ENCODE peak calls at places on chromosomes 2 and 18, in five cellular contexts. N is heart left ventricle; T is CD4-positive, alpha-beta T cell; C is GM23248; R is mesendoderm. A is an unnamed sample.

GRCh38 chr18:72811047-72811446 is 56.7 kb downstream of the NETO1 start:
- DNase-seq in N (no peak), T (no peak), R (no peak), C (no peak), A (no peak)

GRCh38 chr2:127022817-127023216 is 84.1 kb downstream of the BIN1 start:
- DNase-seq in C (no peak), T (no peak), N (no peak), R (no peak), A (no peak)

GRCh38 chr2:1360132-1360531 is 53.1 kb upstream of the TPO start:
- DNase-seq in R (no peak), T (no peak), N (no peak), C (no peak), A (no peak)

GRCh38 chr2:239569401-239570090 is 168.7 kb upstream of the HDAC4 start:
- DNase-seq in C (peak), T (no peak), N (no peak), R (no peak), A (no peak)

GRCh38 chr2:120613742-120614481 is 121.8 kb upstream of the GLI2 start:
- DNase-seq in C (peak), T (no peak), N (no peak), R (no peak), A (no peak)

GRCh38 chr2:43171789-43172188 is 54.6 kb downstream of the ZFP36L2 start:
- DNase-seq in C (peak), N (peak), R (no peak), T (no peak), A (no peak)

GRCh38 chr18:50151876-50152275 is 43.1 kb downstream of the MYO5B start:
- DNase-seq in C (peak), T (no peak), N (no peak), R (no peak), A (no peak)

GRCh38 chr18:28736951-28737350 is 560.0 kb upstream of the CDH2 start:
- DNase-seq in T (no peak), R (no peak), N (no peak), C (peak), A (no peak)

GRCh38 chr18:36830141-36830495 is 1.2 kb downstream of the KIAA1328 start:
- DNase-seq in T (no peak), C (no peak), N (no peak), R (no peak), A (no peak)

GRCh38 chr2:19392191-19392590 is 33.8 kb upstream of the OSR1 start:
- DNase-seq in R (no peak), C (no peak), N (no peak), T (no peak), A (no peak)

GRCh38 chr18:10088734-10089133 is 174.9 kb downstream of the VAPA start:
- DNase-seq in T (no peak), R (no peak), N (no peak), C (no peak), A (no peak)

GRCh38 chr2:122927710-122928249 is 1097.3 kb upstream of the CNTNAP5 start:
- DNase-seq in N (no peak), C (no peak), R (peak), T (no peak), A (peak)

GRCh38 chr2:158204741-158205165 is 103.1 kb downstream of the UPP2 start:
- DNase-seq in R (no peak), N (no peak), T (no peak), C (no peak), A (no peak)

GRCh38 chr2:81260320-81260719 is 955.8 kb upstream of the LRRTM1 start:
- DNase-seq in N (no peak), C (no peak), T (no peak), R (no peak), A (no peak)

GRCh38 chr2:190564838-190565237 is 30.3 kb upstream of the NEMP2 start:
- DNase-seq in N (no peak), C (no peak), R (no peak), T (no peak), A (no peak)

GRCh38 chr2:44543773-44544725 is 182.3 kb downstream of the CAMKMT start:
- DNase-seq in T (no peak), R (peak), C (peak), N (no peak), A (peak)

GRCh38 chr2:222864296-222864695 is 3.5 kb downstream of the ACSL3 start:
- DNase-seq in C (peak), N (peak), R (peak), T (no peak), A (peak)

GRCh38 chr2:217223222-217223930 is 363.5 kb upstream of the TNP1 start:
- DNase-seq in C (peak), N (peak), T (no peak), R (no peak), A (no peak)

GRCh38 chr2:29841386-29842004 is 79.9 kb downstream of the ALK start:
- DNase-seq in N (no peak), C (peak), T (peak), R (peak), A (no peak)

GRCh38 chr2:23436346-23437099 is 51.5 kb downstream of the KLHL29 start:
- DNase-seq in R (peak), T (peak), N (no peak), C (peak), A (no peak)

GRCh38 chr2:165390875-165391274 is 78.6 kb upstream of the CSRNP3 start:
- DNase-seq in R (no peak), N (no peak), T (no peak), C (no peak), A (no peak)

GRCh38 chr2:109487237-109487869 is 126.4 kb downstream of the SEPTIN10 start:
- DNase-seq in C (peak), N (peak), T (no peak), R (no peak), A (no peak)

GRCh38 chr2:191333911-191334357 is 88.7 kb downstream of the MYO1B start:
- DNase-seq in N (no peak), T (no peak), R (no peak), C (peak), A (no peak)

GRCh38 chr2:184524551-184525382 is 73.6 kb upstream of the ZNF804A start:
- DNase-seq in R (no peak), N (no peak), C (no peak), T (no peak), A (no peak)

GRCh38 chr2:241378816-241379215 is 22.7 kb downstream of the FARP2 start:
- DNase-seq in T (no peak), N (no peak), C (peak), R (no peak), A (no peak)

GRCh38 chr18:10519999-10520935 is 5.6 kb upstream of the NAPG start:
- DNase-seq in N (peak), T (peak), C (peak), R (peak), A (peak)

GRCh38 chr2:194004590-194005206 is 1652.3 kb upstream of the SLC39A10 start:
- DNase-seq in C (peak), R (no peak), T (no peak), N (no peak), A (no peak)

GRCh38 chr2:43481927-43482542 is 113.8 kb downstream of the THADA start:
- DNase-seq in T (no peak), C (no peak), N (no peak), R (no peak), A (no peak)

GRCh38 chr2:112869258-112869842 is 32.8 kb upstream of the IL1B start:
- DNase-seq in T (no peak), R (no peak), C (peak), N (peak), A (no peak)

GRCh38 chr2:68811364-68811763 is 59.8 kb downstream of the BMP10 start:
- DNase-seq in N (peak), R (no peak), T (no peak), C (peak), A (no peak)

GRCh38 chr2:71609958-71610357 is 156.6 kb downstream of the DYSF start:
- DNase-seq in T (no peak), R (no peak), N (no peak), C (peak), A (no peak)

GRCh38 chr18:10205136-10205535 is 249.3 kb upstream of the APCDD1 start:
- DNase-seq in N (peak), R (no peak), C (no peak), T (no peak), A (no peak)

GRCh38 chr18:6279308-6279707 is 135.4 kb downstream of the L3MBTL4 start:
- DNase-seq in T (no peak), R (no peak), N (no peak), C (no peak), A (no peak)

GRCh38 chr18:75293591-75293990 is 83.0 kb downstream of the TSHZ1 start:
- DNase-seq in T (no peak), C (no peak), R (no peak), N (no peak), A (no peak)

GRCh38 chr2:6957910-6958615 is 40.9 kb downstream of the RNF144A start:
- DNase-seq in T (no peak), R (no peak), N (no peak), C (peak), A (no peak)

GRCh38 chr2:217035967-217036366 is 176.1 kb upstream of the TNP1 start:
- DNase-seq in T (no peak), N (peak), R (no peak), C (peak), A (no peak)

GRCh38 chr2:3864943-3865664 is 161.7 kb downstream of the DCDC2C start:
- DNase-seq in R (no peak), N (no peak), T (no peak), C (no peak), A (no peak)

GRCh38 chr18:36330435-36331049 is 33.0 kb downstream of the FHOD3 start:
- DNase-seq in N (no peak), T (no peak), R (no peak), C (peak), A (no peak)

GRCh38 chr2:1373794-1374193 is 39.5 kb upstream of the TPO start:
- DNase-seq in N (peak), C (no peak), T (no peak), R (no peak), A (no peak)

DNA sequence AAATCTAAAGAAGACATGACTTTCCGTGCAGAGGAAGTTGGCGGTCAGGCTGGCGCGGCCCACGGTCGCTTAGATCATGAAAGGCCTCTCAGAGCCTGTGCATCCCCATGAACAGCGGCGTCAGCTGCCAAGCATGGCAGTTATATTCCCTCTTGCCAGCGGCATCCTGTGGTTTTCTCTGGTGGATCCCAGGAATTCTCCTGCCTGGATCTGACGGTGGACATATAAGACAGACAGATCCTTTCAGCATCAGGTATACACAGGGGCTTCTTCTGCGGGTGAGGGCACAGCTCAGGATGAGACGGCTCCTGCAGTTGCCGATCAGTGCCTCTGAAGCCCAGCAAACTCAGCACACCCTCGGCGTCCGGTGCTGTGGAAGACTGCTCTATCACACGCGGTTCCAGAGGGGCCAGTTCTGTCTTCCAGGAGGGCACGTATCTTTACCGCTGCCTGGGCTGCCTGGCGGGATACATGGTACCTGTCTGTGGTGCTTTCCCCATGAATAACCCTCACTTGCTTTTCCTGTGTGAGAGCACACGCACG is 157.8 kb downstream of the LDLRAD4 start:
- DNase-seq in N (no peak), C (no peak), R (no peak), T (peak), A (no peak)
- H3K27ac ChIP-seq in N (no peak), C (no peak), R (no peak), T (peak), A (no peak)

GRCh38 chr2:42103829-42104228 is 56.0 kb downstream of the PKDCC start:
- DNase-seq in C (no peak), N (no peak), T (no peak), R (peak), A (no peak)
- H3K27ac ChIP-seq in C (no peak), N (no peak), T (peak), R (peak), A (no peak)

GRCh38 chr2:219207884-219208740 is 1.5 kb downstream of the ZFAND2B start:
- DNase-seq in N (no peak), R (no peak), C (peak), T (no peak), A (no peak)
- H3K27ac ChIP-seq in N (no peak), R (no peak), C (peak), T (no peak), A (no peak)

DNA sequence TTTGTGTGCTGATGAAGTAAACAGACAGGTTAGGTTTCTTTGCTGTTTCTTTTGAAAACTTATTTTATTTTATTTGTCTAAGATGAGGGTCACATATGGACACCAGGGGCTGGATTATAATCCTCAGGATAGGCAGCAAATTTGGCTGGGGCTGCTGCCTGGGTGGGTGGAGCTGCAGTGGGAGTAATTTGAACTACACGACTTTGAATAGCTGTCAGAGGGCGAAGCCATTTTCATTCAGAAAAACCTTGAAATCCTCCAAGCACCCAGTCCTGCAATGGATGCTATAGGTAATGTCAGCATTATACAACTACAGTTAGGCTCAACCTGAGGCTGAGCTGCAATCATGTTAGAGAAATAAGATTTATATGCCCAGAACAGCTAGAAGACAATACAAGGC is 16.6 kb downstream of the SETBP1 start:
- DNase-seq in N (no peak), R (no peak), C (no peak), T (no peak), A (no peak)
- H3K27ac ChIP-seq in N (no peak), R (no peak), C (no peak), T (no peak), A (no peak)

GRCh38 chr2:24721470-24721869 is 71.7 kb downstream of the PTRHD1 start:
- DNase-seq in T (no peak), C (peak), R (no peak), N (peak), A (no peak)
- H3K27ac ChIP-seq in T (no peak), C (no peak), R (no peak), N (no peak), A (no peak)

DNA sequence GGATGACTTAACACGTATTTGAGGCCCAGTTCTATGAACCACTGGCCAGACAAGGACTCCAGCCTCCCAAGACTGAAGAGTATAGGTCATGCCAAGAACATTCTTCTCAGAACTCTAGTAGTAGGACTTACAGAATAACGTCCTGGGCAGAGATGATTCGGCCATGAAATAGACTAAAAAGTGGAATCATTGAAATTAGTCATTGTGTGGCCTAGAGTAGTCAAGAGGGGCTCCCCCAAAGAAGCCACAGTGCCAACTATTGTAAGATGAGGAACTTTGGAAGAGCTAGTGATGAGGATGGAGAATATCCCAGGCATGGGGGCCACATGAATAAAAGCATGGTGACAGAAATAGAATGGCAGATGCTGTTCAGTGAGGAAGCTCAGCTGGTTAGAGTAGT is 101.1 kb downstream of the TRIB2 start:
- DNase-seq in R (no peak), N (no peak), C (peak), T (no peak), A (no peak)
- H3K27ac ChIP-seq in R (no peak), N (peak), C (peak), T (no peak), A (no peak)

GRCh38 chr2:196758474-196759377 is 40.8 kb downstream of the GTF3C3 start:
- DNase-seq in C (peak), R (no peak), T (no peak), N (no peak), A (no peak)

DNA sequence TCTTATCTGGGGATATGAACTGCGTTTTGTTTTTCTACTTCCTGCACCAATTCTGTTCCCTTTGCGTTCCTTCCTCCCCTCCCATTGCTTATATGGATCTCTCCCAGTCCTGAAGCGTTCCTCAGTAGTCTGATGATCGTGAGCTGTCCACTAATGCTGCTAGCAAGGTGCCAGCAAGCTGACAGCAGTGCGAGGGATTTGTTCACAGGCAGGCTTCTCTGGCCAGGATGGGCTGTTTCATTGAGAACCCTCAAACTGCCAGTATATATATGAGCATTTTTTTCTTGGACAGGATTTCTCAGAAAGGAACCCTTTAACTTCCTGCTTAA is 40.1 kb downstream of the GTF3C3 start:
- DNase-seq in N (no peak), C (peak), R (no peak), T (no peak), A (no peak)
- H3K27ac ChIP-seq in N (no peak), C (peak), R (no peak), T (no peak), A (no peak)

A was measured in iPS DF 6.9.